ENCODE peak calls at places on chromosome 13, in four cellular contexts. I is HepG2, W is K562, S is H1. C is an unnamed sample.

GRCh38 chr13:52414963-52415362 is 9.0 kb upstream of the THSD1 start:
- DNase-seq in I (no peak), S (no peak), W (no peak), C (no peak)

GRCh38 chr13:72539925-72540324 is 187.5 kb downstream of the MZT1 start:
- DNase-seq in S (no peak), W (no peak), I (no peak), C (no peak)

GRCh38 chr13:72504026-72504925 is 223.2 kb downstream of the MZT1 start:
- DNase-seq in S (no peak), W (no peak), I (no peak), C (no peak)

GRCh38 chr13:48585456-48585840 is 52.6 kb upstream of the RCBTB2 start:
- DNase-seq in W (no peak), S (no peak), I (peak; percentile 43), C (no peak)

GRCh38 chr13:41859555-41859954 is 101.4 kb downstream of the VWA8 start:
- DNase-seq in S (no peak), I (no peak), W (no peak), C (no peak)

GRCh38 chr13:53460776-53461175 is 432.2 kb downstream of the OLFM4 start:
- DNase-seq in S (peak; percentile 5), W (no peak), I (no peak), C (no peak)

GRCh38 chr13:40102854-40103253 is 447.4 kb downstream of the COG6 start:
- DNase-seq in W (peak; percentile 13), S (no peak), I (peak; percentile 32), C (no peak)

GRCh38 chr13:51286135-51287002 is 53.1 kb upstream of the SERPINE3 start:
- DNase-seq in I (peak; percentile 39), S (peak; percentile 63), W (peak; percentile 44), C (peak; percentile 7)

GRCh38 chr13:98504371-98504963 is 72.4 kb downstream of the STK24 start:
- DNase-seq in S (no peak), W (no peak), I (no peak), C (peak; percentile 56)

GRCh38 chr13:98509271-98510155 is 67.4 kb downstream of the STK24 start:
- DNase-seq in I (peak; percentile 30), W (peak; percentile 89), S (no peak), C (peak; percentile 79)

GRCh38 chr13:98506343-98507059 is 70.4 kb downstream of the STK24 start:
- DNase-seq in I (peak; percentile 61), W (no peak), S (no peak), C (no peak)

GRCh38 chr13:98508280-98509074 is 68.4 kb downstream of the STK24 start:
- DNase-seq in W (no peak), S (no peak), I (peak; percentile 35), C (no peak)

GRCh38 chr13:98507060-98507797 is 69.7 kb downstream of the STK24 start:
- DNase-seq in I (peak; percentile 48), S (peak; percentile 62), W (peak; percentile 13), C (no peak)
- TF ChIP-seq BRCA1 in I (no peak), S (no peak), W (no peak), C (no peak)

GRCh38 chr13:86403213-86403612 is 604.0 kb upstream of the SLITRK6 start:
- DNase-seq in S (no peak), W (no peak), I (no peak), C (no peak)
- TF ChIP-seq BRCA1 in S (no peak), W (no peak), I (no peak), C (no peak)

GRCh38 chr13:45178349-45179142 is 22.3 kb downstream of the KCTD4 start:
- DNase-seq in S (no peak), I (peak; percentile 53), W (peak; percentile 5), C (no peak)
- TF ChIP-seq BRCA1 in S (no peak), I (no peak), W (no peak), C (no peak)

GRCh38 chr13:26786651-26787295 is 26.2 kb upstream of the GPR12 start:
- DNase-seq in W (no peak), I (no peak), S (no peak), C (no peak)

GRCh38 chr13:26787961-26788360 is 27.4 kb upstream of the GPR12 start:
- DNase-seq in S (no peak), I (no peak), W (no peak), C (no peak)

GRCh38 chr13:26784704-26785639 is 24.4 kb upstream of the GPR12 start:
- DNase-seq in W (no peak), I (no peak), S (no peak), C (no peak)

GRCh38 chr13:26785845-26786630 is 25.5 kb upstream of the GPR12 start:
- DNase-seq in W (no peak), S (no peak), I (no peak), C (no peak)
- TF ChIP-seq BRCA1 in W (no peak), S (no peak), I (no peak), C (no peak)

DNA sequence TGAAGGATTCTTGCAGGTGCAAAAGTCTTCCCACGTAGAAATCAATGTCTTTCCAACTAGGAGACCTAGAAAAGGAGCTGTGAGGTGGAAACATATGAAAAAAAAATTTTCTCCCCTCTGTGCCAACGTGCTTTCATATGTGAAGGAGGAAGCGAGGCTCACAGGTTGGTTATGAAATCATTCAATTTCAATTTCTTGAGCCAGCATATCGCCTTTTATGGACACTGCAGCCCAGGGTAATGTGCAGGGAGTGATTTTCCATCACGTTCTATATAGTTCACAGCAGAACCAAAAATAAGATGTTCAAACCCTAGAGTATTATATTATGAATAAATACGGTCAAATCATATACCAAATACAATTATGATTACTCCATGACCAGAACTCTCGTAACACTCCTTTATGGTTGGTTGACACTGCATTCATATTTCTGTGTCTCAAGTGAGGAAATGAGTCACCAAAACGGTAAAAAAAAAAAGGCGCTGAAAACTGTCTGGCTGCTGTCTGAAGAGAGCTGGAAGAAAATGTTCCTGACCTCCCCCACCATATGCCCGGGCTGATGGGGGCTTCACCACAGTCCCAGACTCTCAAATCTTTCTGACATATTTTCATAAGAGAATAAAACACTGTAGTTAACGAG is 75.8 kb upstream of the UBAC2 start:
- DNase-seq in I (no peak), W (peak; percentile 15), S (no peak), C (peak; percentile 34)
- TF ChIP-seq BRCA1 in I (no peak), W (no peak), S (no peak), C (no peak)

DNA sequence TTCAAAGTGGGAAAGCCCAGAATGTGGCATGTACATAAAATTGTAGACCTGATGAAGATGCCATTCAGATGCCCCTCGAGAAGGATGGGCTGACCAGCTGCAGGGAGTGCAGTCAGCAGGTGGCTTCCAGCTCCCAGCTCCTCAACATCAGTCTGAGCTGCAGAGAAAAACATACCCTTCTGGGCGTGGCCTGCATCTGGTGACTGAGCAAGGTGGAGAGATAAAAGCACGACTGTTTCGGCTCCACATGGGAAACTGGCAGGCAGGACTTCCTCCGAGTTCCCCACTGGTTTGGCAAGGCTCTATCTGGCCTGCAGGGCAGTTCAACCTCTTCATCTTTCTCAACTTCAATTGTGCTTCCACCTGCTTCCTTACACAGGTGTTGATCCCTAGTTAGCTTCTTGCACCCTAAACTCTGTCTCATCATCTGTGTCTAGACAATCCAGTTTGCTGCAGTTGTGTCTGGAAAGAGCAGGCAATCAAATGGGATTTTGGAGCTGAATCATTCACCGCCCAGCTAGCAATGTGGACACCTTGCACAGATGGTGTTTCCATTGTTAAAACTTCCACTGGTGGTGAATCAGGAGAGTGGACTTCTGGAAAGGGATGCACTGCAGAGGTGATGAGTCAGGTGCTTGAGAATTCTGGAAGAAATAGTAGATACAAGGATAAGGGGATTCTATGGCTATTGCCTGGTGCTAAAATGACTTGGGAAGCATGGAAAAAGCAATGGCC is 56.8 kb downstream of the POLR1D start:
- DNase-seq in W (peak; percentile 28), S (no peak), I (no peak), C (no peak)
- TF ChIP-seq BRCA1 in W (no peak), S (no peak), I (no peak), C (no peak)

GRCh38 chr13:44304433-44304725 is 69.2 kb upstream of the SERP2 start:
- DNase-seq in S (no peak), I (no peak), W (no peak), C (no peak)
- TF ChIP-seq BRCA1 in S (no peak), I (no peak), W (no peak), C (no peak)

DNA sequence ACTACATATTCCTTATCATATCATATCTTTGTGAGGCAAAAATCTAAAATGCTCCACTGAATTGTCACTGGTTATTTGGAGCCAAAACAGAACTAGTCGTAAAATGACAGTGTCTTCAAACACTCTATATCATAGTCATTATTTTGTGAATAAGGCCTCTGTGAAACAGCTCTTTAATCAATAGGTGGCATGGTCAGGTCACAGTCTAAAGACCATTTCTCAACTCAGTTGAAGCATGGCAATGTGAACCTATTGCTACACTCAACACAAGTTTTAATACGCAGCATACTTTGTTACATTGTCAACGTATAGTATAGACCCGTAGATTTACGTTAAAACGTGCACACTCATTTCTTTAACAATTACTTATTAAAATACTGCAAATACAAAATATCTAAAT is 131.3 kb upstream of the PCDH20 start:
- DNase-seq in W (no peak), S (no peak), I (no peak), C (no peak)
- TF ChIP-seq BRCA1 in W (no peak), S (no peak), I (no peak), C (no peak)

GRCh38 chr13:113090415-113090770 is 15.2 kb upstream of the F7 start:
- DNase-seq in S (peak; percentile 36), I (no peak), W (no peak), C (no peak)
- TF ChIP-seq BRCA1 in S (no peak), I (no peak), W (no peak), C (no peak)

GRCh38 chr13:65966991-65967451 is 1263.1 kb downstream of the PCDH9 start:
- DNase-seq in S (peak; percentile 25), I (peak; percentile 34), W (peak; percentile 2), C (no peak)
- TF ChIP-seq BRCA1 in S (no peak), I (no peak), W (no peak), C (no peak)

C was measured in GM12878.